ENCODE peak calls at places on chromosomes 4 and X, in ten cellular contexts. S is tibial nerve, F is astrocyte of the spinal cord, O is vagina, W is choroid plexus epithelial cell, R is nephron progenitor cell, N is HCT116, H is lower lobe of right lung, G is pancreas, J is MCF 10A. Q is an unnamed sample.

GRCh38 chr4:673349-674091 is 556 bp downstream of the ATP5ME start:
- DNase-seq in J (no peak), O (no peak), W (no peak), G (no peak), F (no peak), S (peak; percentile 36), H (peak; percentile 81), R (peak; percentile 67), N (no peak), Q (no peak)

GRCh38 chr4:30718021-30718888 is 1.9 kb upstream of the PCDH7 start:
- DNase-seq in H (no peak), O (no peak), J (peak; percentile 68), G (peak; percentile 15), N (no peak), S (no peak), W (peak; percentile 46), R (peak; percentile 74), F (no peak), Q (peak; percentile 22)

GRCh38 chrX:55451990-55452824 is at the start of gene MAGEH1:
- DNase-seq in G (peak; percentile 72), O (no peak), N (no peak), W (peak; percentile 75), R (peak; percentile 69), S (peak; percentile 65), H (peak; percentile 87), F (peak; percentile 73), J (no peak), Q (peak; percentile 76)

GRCh38 chrX:7214251-7214650 is 66.3 kb upstream of the PUDP start:
- DNase-seq in R (no peak), F (no peak), N (no peak), H (no peak), G (no peak), O (no peak), W (no peak), S (no peak), J (no peak), Q (no peak)

GRCh38 chr4:57070461-57070860 is 39.7 kb downstream of the IGFBP7 start:
- DNase-seq in S (no peak), O (no peak), H (no peak), F (no peak), N (no peak), W (no peak), R (no peak), G (no peak), J (peak; percentile 44), Q (no peak)

GRCh38 chr4:2583517-2583916 is 47.1 kb downstream of the FAM193A start:
- DNase-seq in N (no peak), G (no peak), J (peak; percentile 82), S (no peak), O (no peak), W (peak; percentile 58), H (no peak), R (no peak), F (no peak), Q (no peak)

GRCh38 chr4:20367446-20367845 is 115.7 kb downstream of the SLIT2 start:
- DNase-seq in O (no peak), R (no peak), W (no peak), N (no peak), F (no peak), S (no peak), H (no peak), J (no peak), G (no peak), Q (no peak)

GRCh38 chr4:99293357-99293756 is 2.6 kb upstream of the ADH1A start:
- DNase-seq in O (no peak), N (no peak), R (no peak), W (no peak), S (no peak), J (no peak), F (no peak), G (no peak), H (no peak), Q (no peak)

GRCh38 chrX:47499291-47499690 is 16.3 kb upstream of the ZNF41 start:
- DNase-seq in F (no peak), N (no peak), W (no peak), O (no peak), H (no peak), R (no peak), G (no peak), J (peak; percentile 35), S (no peak), Q (no peak)

DNA sequence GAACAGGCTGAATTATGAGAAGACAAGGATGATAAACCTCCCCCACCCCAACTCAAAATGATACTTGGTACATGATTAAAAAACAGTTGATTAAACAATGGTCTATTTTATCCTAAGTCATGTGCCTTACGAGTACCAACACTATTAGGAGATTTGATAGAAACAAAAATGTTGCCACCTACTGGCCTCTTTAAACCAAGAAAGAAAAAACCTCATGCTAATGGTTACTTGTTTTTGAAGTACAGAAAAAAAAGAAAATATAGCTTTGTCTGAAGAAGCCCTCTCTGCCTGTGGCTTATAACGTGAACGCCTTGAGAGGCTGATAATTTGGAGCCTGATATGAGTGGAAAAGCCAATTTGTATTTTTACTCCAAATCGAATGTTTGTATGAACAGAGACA is 538.2 kb downstream of the DMD start:
- DNase-seq in G (no peak), J (peak; percentile 28), R (no peak), O (no peak), F (no peak), W (peak; percentile 17), N (no peak), H (no peak), S (no peak), Q (no peak)
- TF ChIP-seq CTCF in G (no peak), J (peak; percentile 34), R (peak; percentile 26), O (no peak), F (no peak), W (no peak), N (no peak), H (no peak), S (no peak), Q (no peak)

DNA sequence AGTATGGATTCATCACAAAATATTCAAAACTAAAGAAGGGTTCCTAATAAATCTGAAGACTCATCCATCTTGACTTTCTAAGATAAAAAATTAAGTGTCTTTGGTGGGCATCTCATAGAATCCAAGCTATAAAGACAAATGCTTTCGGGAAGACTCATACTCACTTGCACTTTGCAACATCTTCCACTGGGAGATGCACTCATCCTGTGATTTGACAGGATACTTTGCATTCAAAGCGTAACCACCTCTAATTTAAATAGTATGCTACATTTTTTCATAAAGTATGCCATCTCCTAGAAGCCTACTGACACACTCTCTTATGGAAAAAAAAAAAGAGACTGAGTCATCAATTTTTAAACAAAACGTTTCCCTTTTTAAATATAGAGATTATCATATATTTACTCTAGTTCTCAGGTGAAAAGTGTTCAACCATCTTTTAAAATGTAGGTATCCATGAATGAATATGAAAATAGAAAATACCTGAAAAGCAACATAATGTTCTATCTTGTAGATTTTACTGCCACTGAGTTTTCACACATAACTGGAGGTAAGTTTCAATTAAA is 119.6 kb downstream of the KLHL13 start:
- DNase-seq in N (no peak), G (no peak), W (no peak), R (no peak), H (no peak), F (no peak), O (no peak), S (no peak), J (peak; percentile 59), Q (peak; percentile 1)
- TF ChIP-seq CTCF in N (peak; percentile 15), G (no peak), W (no peak), R (no peak), H (no peak), F (peak; percentile 46), O (no peak), S (no peak), J (peak; percentile 54), Q (no peak)

DNA sequence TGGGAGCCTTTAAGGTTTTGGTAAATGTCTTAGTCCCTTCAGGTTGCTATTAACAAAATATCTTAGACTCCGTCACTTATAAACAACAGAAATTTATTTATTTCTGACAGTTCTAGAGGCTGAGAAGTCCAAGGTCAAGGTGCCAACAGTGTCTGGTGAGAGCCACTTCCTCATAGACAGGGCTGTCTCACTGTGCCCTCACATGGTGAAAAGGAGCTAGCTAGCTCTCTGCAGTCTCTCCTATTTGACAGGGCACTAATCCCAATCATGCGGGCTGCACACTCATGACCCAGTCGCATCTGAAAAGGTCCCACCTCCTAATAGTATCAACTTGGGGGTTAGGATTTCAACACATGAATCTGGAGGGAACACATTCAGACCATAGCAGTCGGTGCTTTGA is 63.4 kb upstream of the KLF3 start:
- DNase-seq in F (no peak), H (no peak), N (no peak), O (no peak), S (no peak), R (no peak), J (peak; percentile 27), W (no peak), G (no peak), Q (no peak)
- TF ChIP-seq CTCF in F (no peak), H (no peak), N (no peak), O (no peak), S (no peak), R (no peak), J (no peak), W (no peak), G (no peak), Q (no peak)

GRCh38 chrX:145213504-145213903 is 33.8 kb upstream of the SPANXN1 start:
- DNase-seq in R (peak; percentile 23), G (no peak), H (no peak), F (peak; percentile 3), S (no peak), J (peak; percentile 65), W (peak; percentile 0), O (no peak), N (no peak), Q (no peak)
- TF ChIP-seq CTCF in R (peak; percentile 57), G (no peak), H (no peak), F (peak; percentile 28), S (no peak), J (peak; percentile 49), W (no peak), O (no peak), N (no peak), Q (no peak)

GRCh38 chrX:115284877-115285276 is 4.6 kb upstream of the LUZP4 start:
- DNase-seq in O (no peak), F (no peak), S (no peak), H (no peak), R (no peak), J (no peak), N (no peak), W (peak; percentile 15), G (no peak), Q (no peak)
- TF ChIP-seq CTCF in O (no peak), F (no peak), S (no peak), H (no peak), R (no peak), J (peak; percentile 12), N (no peak), W (peak; percentile 18), G (no peak), Q (no peak)

GRCh38 chr4:7323872-7324650 is 110.7 kb downstream of the PSAPL1 start:
- DNase-seq in O (no peak), G (no peak), J (no peak), F (no peak), W (no peak), S (no peak), H (peak; percentile 24), R (no peak), N (peak; percentile 7), Q (no peak)
- TF ChIP-seq CTCF in O (no peak), G (no peak), J (no peak), F (peak; percentile 20), W (peak; percentile 10), S (no peak), H (no peak), R (no peak), N (no peak), Q (no peak)